ENCODE peak calls at places on chromosomes 7 and 10, in six cellular contexts. Q is activated CD8-positive, alpha-beta memory T cell treated with anti-CD3 and anti-CD28 coated beads, Interleukin-2, amount 50 U/mL, for 48 hours; P is endothelial cell; L is H7; D is CD8-positive, alpha-beta T cell; X is AG04450. B is an unnamed sample.

GRCh38 chr7:94223375-94224084 is 171.2 kb upstream of the COL1A2 start:
- DNase-seq in Q (no peak), P (peak; percentile 34), L (peak; percentile 18), D (no peak), X (peak; percentile 34), B (peak; percentile 43)

GRCh38 chr7:101699399-101699798 is 70.3 kb upstream of the MYL10 start:
- DNase-seq in Q (no peak), P (no peak), L (no peak), D (no peak), X (no peak), B (no peak)

GRCh38 chr7:45026984-45027773 is 27.2 kb downstream of the CCM2 start:
- DNase-seq in Q (peak; percentile 60), P (no peak), L (no peak), D (no peak), X (peak; percentile 23), B (no peak)

GRCh38 chr7:5586963-5587348 is 163.3 kb upstream of the TNRC18 start:
- DNase-seq in Q (no peak), P (no peak), L (no peak), D (no peak), X (no peak), B (no peak)

GRCh38 chr7:81627565-81628287 is 142.1 kb downstream of the HGF start:
- DNase-seq in Q (no peak), P (no peak), L (no peak), D (no peak), X (no peak), B (peak; percentile 100)

GRCh38 chr10:131648386-131649020 is 252.3 kb upstream of the PPP2R2D start:
- DNase-seq in Q (no peak), P (no peak), L (no peak), D (no peak), X (no peak), B (no peak)

GRCh38 chr7:117012284-117013174 is 59.2 kb downstream of the ST7 start:
- DNase-seq in Q (no peak), P (no peak), L (peak; percentile 27), D (no peak), X (no peak), B (peak; percentile 82)

GRCh38 chr10:79391231-79392019 is 44.2 kb downstream of the PPIF start:
- DNase-seq in Q (no peak), P (peak; percentile 1), L (peak; percentile 48), D (no peak), X (no peak), B (no peak)

GRCh38 chr7:22427855-22428254 is 70.9 kb upstream of the RAPGEF5 start:
- DNase-seq in Q (no peak), P (no peak), L (no peak), D (no peak), X (no peak), B (no peak)

GRCh38 chr10:30436200-30436599 is 2.2 kb downstream of the MAP3K8 start:
- DNase-seq in Q (peak; percentile 60), P (no peak), L (peak; percentile 66), D (no peak), X (no peak), B (no peak)

GRCh38 chr10:129771576-129772471 is 192.2 kb downstream of the EBF3 start:
- DNase-seq in Q (peak; percentile 20), P (no peak), L (no peak), D (no peak), X (no peak), B (no peak)

GRCh38 chr10:133337079-133337725 is 506 bp upstream of the CALY start:
- DNase-seq in Q (no peak), P (no peak), L (no peak), D (no peak), X (no peak), B (no peak)

GRCh38 chr7:133484135-133484534 is 231.3 kb downstream of the EXOC4 start:
- DNase-seq in Q (peak; percentile 61), P (no peak), L (no peak), D (peak; percentile 18), X (no peak), B (no peak)

GRCh38 chr7:44375236-44375699 is 49.9 kb upstream of the CAMK2B start:
- DNase-seq in Q (no peak), P (peak; percentile 62), L (peak; percentile 86), D (no peak), X (no peak), B (no peak)

GRCh38 chr10:18429335-18429734 is 222.1 kb downstream of the NSUN6 start:
- DNase-seq in Q (no peak), P (no peak), L (no peak), D (no peak), X (no peak), B (no peak)

GRCh38 chr7:99562832-99563231 is 4.4 kb downstream of the ZNF655 start:
- DNase-seq in Q (peak; percentile 63), P (no peak), L (no peak), D (no peak), X (peak; percentile 96), B (peak; percentile 100)

GRCh38 chr7:117193564-117193963 is 129.3 kb downstream of the WNT2 start:
- DNase-seq in Q (no peak), P (no peak), L (no peak), D (no peak), X (no peak), B (no peak)

GRCh38 chr7:3495530-3495929 is 194.5 kb downstream of the SDK1 start:
- DNase-seq in Q (no peak), P (no peak), L (no peak), D (no peak), X (no peak), B (no peak)

GRCh38 chr7:3244241-3244814 is 56.7 kb upstream of the SDK1 start:
- DNase-seq in Q (no peak), P (no peak), L (no peak), D (no peak), X (peak; percentile 68), B (peak; percentile 1)